ENCODE peak calls at places on chromosomes 2 and 18, in four cellular contexts. I is K562, Q is SK-N-SH, C is H1. E is an unnamed sample.

GRCh38 chr2:153074207-153074606 is 355.8 kb downstream of the ARL6IP6 start:
- DNase-seq in C (no peak), I (no peak), Q (no peak), E (no peak)

GRCh38 chr2:101387151-101387807 is at the start of gene CREG2:
- DNase-seq in C (peak), Q (peak), I (peak), E (peak)

GRCh38 chr18:80126797-80127196 is 17.7 kb downstream of the ADNP2 start:
- DNase-seq in I (no peak), Q (no peak), C (no peak), E (no peak)

GRCh38 chr2:219571311-219572236 is at the start of gene OBSL1:
- DNase-seq in C (no peak), I (peak), Q (peak), E (peak)

GRCh38 chr18:45359275-45360009 is 255.8 kb upstream of the SLC14A2 start:
- DNase-seq in C (no peak), Q (peak), I (no peak), E (no peak)

GRCh38 chr2:159613515-159614336 is 2.6 kb downstream of the BAZ2B start:
- DNase-seq in I (no peak), Q (no peak), C (no peak), E (no peak)

GRCh38 chr2:66851449-66851872 is 416.5 kb downstream of the MEIS1 start:
- DNase-seq in I (no peak), C (no peak), Q (no peak), E (no peak)

GRCh38 chr2:43539991-43540860 is 55.6 kb downstream of the THADA start:
- DNase-seq in I (no peak), Q (no peak), C (no peak), E (no peak)

GRCh38 chr2:173672573-173673340 is 292.4 kb downstream of the SP3 start:
- DNase-seq in Q (no peak), C (no peak), I (no peak), E (no peak)

GRCh38 chr2:9883897-9884296 is 40.6 kb downstream of the TAF1B start:
- DNase-seq in C (no peak), I (no peak), Q (no peak), E (no peak)

GRCh38 chr2:45706028-45706427 is 54.6 kb downstream of the PRKCE start:
- DNase-seq in C (no peak), I (no peak), Q (no peak), E (no peak)

GRCh38 chr2:118291481-118291880 is 203.2 kb downstream of the INSIG2 start:
- DNase-seq in I (no peak), Q (no peak), C (no peak), E (no peak)

GRCh38 chr2:228446732-228447131 is 265.2 kb upstream of the SPHKAP start:
- DNase-seq in I (no peak), C (no peak), Q (no peak), E (no peak)

GRCh38 chr2:74391209-74391579 is 11.1 kb upstream of the DCTN1 start:
- DNase-seq in C (no peak), I (peak), Q (no peak), E (no peak)

GRCh38 chr2:45237850-45238542 is 228.7 kb upstream of the SIX2 start:
- DNase-seq in C (no peak), I (no peak), Q (no peak), E (no peak)

GRCh38 chr2:241652722-241653121 is 15.2 kb downstream of the ATG4B start:
- DNase-seq in I (no peak), Q (no peak), C (no peak), E (no peak)

GRCh38 chr2:120914839-120915521 is 179.3 kb downstream of the GLI2 start:
- DNase-seq in Q (no peak), I (peak), C (no peak), E (no peak)

GRCh38 chr18:26088482-26088881 is 1.9 kb downstream of the SS18 start:
- DNase-seq in I (no peak), C (no peak), Q (no peak), E (no peak)

GRCh38 chr18:35005963-35006577 is 35.1 kb upstream of the MAPRE2 start:
- DNase-seq in I (peak), C (no peak), Q (peak), E (no peak)

DNA sequence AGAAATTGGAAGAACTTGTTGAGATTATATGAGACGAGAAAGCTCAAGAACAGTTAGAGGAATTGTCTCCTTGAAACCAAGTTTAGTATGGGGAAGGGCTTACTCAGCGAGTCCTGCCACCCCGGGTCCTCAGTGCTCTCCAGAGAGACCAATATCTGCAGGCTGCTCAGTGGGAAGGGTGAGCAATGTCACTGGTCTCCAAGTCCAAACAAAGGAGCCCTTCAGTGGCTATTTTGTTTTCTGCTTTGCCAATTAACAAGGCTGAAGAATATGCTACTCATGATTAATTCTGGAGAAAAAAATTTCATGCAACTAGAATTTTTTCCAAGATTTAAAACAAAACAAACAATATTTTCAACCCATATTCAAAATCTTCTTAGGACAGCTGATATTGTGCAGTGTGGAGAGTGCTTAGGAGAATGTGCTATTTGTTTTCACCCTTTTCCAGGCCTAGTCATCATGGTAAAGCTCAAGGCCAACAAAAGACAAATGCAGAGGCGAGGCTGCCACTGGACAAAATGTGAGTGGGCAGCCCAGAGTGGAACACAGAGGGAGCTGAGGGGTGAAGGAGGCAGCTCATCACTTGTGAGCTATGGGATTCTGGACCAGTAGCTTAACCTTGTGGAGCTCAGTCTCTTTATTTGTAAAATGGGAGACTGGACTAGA is 83.8 kb upstream of the TMEM17 start:
- DNase-seq in I (no peak), C (no peak), Q (no peak), E (no peak)
- TF ChIP-seq MAX in I (no peak), C (no peak), Q (no peak), E (no peak)

GRCh38 chr18:77763530-77763929 is 513.9 kb downstream of the GALR1 start:
- DNase-seq in Q (no peak), I (no peak), C (no peak), E (no peak)
- TF ChIP-seq TEAD4 in Q (no peak), I (no peak), C (no peak), E (no peak)

DNA sequence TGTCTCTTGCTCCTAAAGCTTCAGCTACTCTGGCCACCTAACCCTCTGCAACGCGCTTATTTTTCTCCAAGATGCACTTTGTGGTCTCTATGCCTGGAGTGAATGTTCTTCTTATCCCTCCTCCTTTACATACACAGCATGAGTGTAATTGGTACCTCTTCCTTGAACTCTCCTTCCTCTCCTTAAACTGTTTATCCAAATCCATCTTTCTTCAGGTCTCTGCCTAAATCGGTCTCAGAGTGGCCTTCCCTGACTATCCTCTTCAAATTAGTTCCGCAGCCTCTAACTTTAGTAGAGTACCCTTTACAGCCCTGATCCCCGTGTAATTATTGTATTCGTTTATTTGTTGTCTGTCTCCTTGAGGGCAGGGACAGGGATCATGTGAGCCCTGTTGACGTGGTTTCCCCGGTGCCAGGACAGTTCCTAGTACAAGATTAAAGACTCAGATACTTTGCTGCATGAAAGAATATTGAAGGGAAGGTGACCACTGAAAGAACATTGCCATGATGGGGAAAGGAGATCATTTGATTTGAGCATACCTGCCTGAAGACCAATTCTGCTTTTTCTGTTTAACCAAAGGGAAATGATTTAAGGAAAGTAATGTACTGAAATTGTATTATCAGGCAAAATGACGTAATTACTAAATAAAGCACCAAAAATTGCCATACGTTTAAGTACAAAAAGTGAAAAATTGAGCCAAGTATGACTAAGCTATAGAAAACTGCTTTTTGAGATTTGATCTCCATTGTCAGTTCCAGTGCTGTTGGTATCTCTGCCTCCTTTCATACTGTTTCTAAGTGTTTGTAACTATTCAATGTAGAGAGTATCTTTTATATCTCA is 1.2 kb downstream of the CNOT9 start:
- DNase-seq in I (no peak), Q (peak), C (no peak), E (no peak)
- TF ChIP-seq MAX in I (no peak), Q (peak), C (no peak), E (no peak)

DNA sequence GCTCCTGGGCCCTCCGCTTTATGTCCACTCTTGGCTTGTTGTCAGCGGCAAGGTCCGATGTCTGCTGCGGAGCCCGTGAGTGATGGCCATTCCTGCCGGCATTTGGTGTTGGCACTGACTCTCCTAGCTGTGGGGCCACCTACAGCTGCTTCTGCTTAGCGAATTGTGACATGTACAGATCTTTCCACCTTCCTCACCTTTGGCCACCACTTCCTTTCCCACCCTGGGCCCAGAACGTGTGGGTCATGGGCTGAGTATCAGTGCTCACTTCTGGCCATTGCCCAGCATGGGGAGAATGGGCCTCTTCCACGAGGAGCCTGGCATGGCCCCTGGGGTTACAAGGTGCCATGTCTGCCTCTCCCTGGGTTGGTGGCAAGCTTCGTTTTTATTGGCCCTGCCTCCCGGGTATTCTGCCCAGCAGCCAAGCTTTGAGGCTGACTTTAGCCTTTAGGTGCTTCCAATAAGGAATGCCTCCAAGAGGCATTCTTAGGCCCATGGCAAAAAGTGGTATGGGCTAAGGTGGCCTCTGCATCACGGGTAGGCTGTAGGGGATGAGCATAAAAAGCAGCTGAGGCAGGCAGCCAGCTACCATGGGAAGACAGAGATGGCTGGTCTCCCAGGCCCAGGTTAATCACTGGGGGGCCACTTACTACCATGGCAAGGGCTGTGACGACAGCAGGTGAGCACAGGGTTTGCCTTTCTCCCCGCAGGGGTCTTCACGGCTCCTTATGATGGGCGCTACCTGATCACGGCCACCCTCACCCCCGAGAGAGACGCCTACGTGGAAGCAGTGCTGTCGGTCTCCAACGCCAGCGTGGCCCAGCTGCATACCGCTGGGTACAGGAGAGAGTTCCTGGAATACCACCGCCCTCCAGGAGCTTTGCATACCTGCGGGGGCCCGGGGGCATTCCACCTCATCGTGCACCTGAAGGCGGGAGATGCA is 65.8 kb downstream of the EMILIN2 start:
- DNase-seq in I (no peak), Q (no peak), C (no peak), E (no peak)
- TF ChIP-seq TEAD4 in I (no peak), Q (no peak), C (peak), E (no peak)

GRCh38 chr2:99654419-99654818 is 164.6 kb upstream of the REV1 start:
- DNase-seq in C (no peak), I (no peak), Q (no peak), E (no peak)

GRCh38 chr2:99652862-99653261 is 163.0 kb upstream of the REV1 start:
- DNase-seq in C (no peak), Q (no peak), I (no peak), E (no peak)

GRCh38 chr2:99656938-99657337 is 167.1 kb upstream of the REV1 start:
- DNase-seq in I (no peak), Q (peak), C (no peak), E (no peak)

GRCh38 chr2:99651930-99652670 is 162.3 kb upstream of the REV1 start:
- DNase-seq in I (no peak), C (no peak), Q (no peak), E (no peak)

GRCh38 chr2:99653433-99653832 is 163.6 kb upstream of the REV1 start:
- DNase-seq in Q (no peak), C (no peak), I (no peak), E (no peak)
- TF ChIP-seq MAX in Q (no peak), C (no peak), I (no peak), E (no peak)

GRCh38 chr18:76349067-76349715 is 145.9 kb downstream of the ZNF516 start:
- DNase-seq in C (peak), I (peak), Q (peak), E (peak)
- TF ChIP-seq TEAD4 in C (no peak), I (no peak), Q (no peak), E (no peak)

DNA sequence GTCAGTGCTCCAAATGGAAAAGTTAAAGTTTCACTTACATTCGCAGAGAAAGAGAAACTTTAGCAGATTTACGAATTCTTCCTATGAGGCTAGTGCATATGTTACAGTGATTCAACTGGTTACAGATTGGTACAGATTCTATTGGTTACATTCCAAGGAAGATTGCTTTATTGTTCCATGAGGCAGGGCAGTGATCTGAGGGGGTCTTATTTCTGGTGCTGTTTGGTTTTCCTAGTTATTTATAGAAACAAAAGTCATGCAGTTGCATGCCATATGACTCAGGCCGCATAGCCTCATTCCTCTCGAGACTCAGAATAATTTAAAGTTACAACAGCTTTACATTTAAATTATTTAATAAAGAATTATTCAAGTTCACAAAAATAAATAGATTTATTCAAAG is 385.4 kb upstream of the SYT4 start:
- DNase-seq in C (no peak), Q (no peak), I (no peak), E (no peak)
- TF ChIP-seq MAX in C (no peak), Q (peak), I (no peak), E (no peak)

GRCh38 chr2:108616290-108616689 is 82.0 kb downstream of the LIMS1 start:
- DNase-seq in Q (no peak), I (no peak), C (no peak), E (no peak)

GRCh38 chr2:108614043-108614435 is 79.8 kb downstream of the LIMS1 start:
- DNase-seq in C (no peak), Q (no peak), I (no peak), E (no peak)

GRCh38 chr2:108615480-108616090 is 81.3 kb downstream of the LIMS1 start:
- DNase-seq in I (no peak), C (no peak), Q (no peak), E (no peak)

GRCh38 chr2:108614659-108615058 is 80.4 kb downstream of the LIMS1 start:
- DNase-seq in Q (no peak), C (no peak), I (no peak), E (no peak)

GRCh38 chr2:108616731-108617161 is 82.5 kb downstream of the LIMS1 start:
- DNase-seq in I (no peak), C (no peak), Q (no peak), E (no peak)
- TF ChIP-seq TEAD4 in I (no peak), C (no peak), Q (peak), E (no peak)

E was measured in WTC11.